ENCODE peak calls at places on chromosomes 6 and 20, in eight cellular contexts. Y is Caco-2, H is A549, P is neural crest cell, M is astrocyte of the spinal cord, S is foreskin fibroblast, G is RWPE1, V is astrocyte of the cerebellum. E is an unnamed sample.

GRCh38 chr20:59576216-59576953 is 28.0 kb upstream of the PHACTR3 start:
- DNase-seq in S (no peak), Y (no peak), M (no peak), H (no peak), V (no peak), P (no peak), G (no peak), E (no peak)

GRCh38 chr6:87900160-87900698 is 147.4 kb upstream of the SPACA1 start:
- DNase-seq in M (no peak), P (no peak), Y (no peak), S (no peak), H (no peak), G (no peak), V (no peak), E (no peak)

GRCh38 chr6:45483021-45483420 is 105.3 kb upstream of the SUPT3H start:
- DNase-seq in G (no peak), M (peak; percentile 91), S (peak; percentile 62), H (no peak), V (peak; percentile 57), Y (no peak), P (no peak), E (peak; percentile 92)

GRCh38 chr6:50217816-50218215 is 168.1 kb upstream of the DEFB112 start:
- DNase-seq in V (no peak), H (no peak), Y (no peak), P (no peak), G (no peak), M (no peak), S (no peak), E (no peak)

GRCh38 chr6:151641028-151641427 is 147.2 kb downstream of the CCDC170 start:
- DNase-seq in G (no peak), S (no peak), V (no peak), P (no peak), H (no peak), M (no peak), Y (no peak), E (no peak)

GRCh38 chr6:30399390-30400058 is 54.6 kb downstream of the RPP21 start:
- DNase-seq in M (no peak), Y (no peak), S (no peak), H (no peak), P (no peak), G (peak; percentile 29), V (no peak), E (no peak)

GRCh38 chr20:38050691-38051090 is 17.1 kb downstream of the RPRD1B start:
- DNase-seq in H (no peak), G (no peak), S (peak; percentile 51), V (no peak), M (no peak), P (no peak), Y (no peak), E (no peak)

GRCh38 chr6:35718911-35719381 is 17.9 kb upstream of the ARMC12 start:
- DNase-seq in H (no peak), S (no peak), Y (no peak), V (no peak), M (peak; percentile 10), G (no peak), P (no peak), E (no peak)

GRCh38 chr6:145213614-145214013 is 521.7 kb downstream of the EPM2A start:
- DNase-seq in G (no peak), V (no peak), P (no peak), M (no peak), H (no peak), S (peak; percentile 32), Y (no peak), E (no peak)

GRCh38 chr20:2729251-2729713 is 36.7 kb downstream of the EBF4 start:
- DNase-seq in M (no peak), S (peak; percentile 19), Y (no peak), G (no peak), P (no peak), H (no peak), V (no peak), E (no peak)

GRCh38 chr6:37088897-37089296 is 81.1 kb upstream of the PIM1 start:
- DNase-seq in M (no peak), G (no peak), P (no peak), H (no peak), V (no peak), S (peak; percentile 59), Y (no peak), E (no peak)

GRCh38 chr6:35568967-35569606 is 56.4 kb upstream of the TULP1 start:
- DNase-seq in G (no peak), Y (no peak), M (peak; percentile 24), V (no peak), P (peak; percentile 26), H (no peak), S (peak; percentile 64), E (no peak)

GRCh38 chr6:57434944-57435343 is 117.5 kb downstream of the PRIM2 start:
- DNase-seq in H (no peak), S (no peak), V (no peak), G (no peak), M (no peak), Y (no peak), P (no peak), E (no peak)

GRCh38 chr6:116433313-116433712 is 27.9 kb upstream of the CALHM6 start:
- DNase-seq in P (no peak), Y (no peak), V (no peak), H (no peak), S (no peak), M (no peak), G (no peak), E (no peak)

GRCh38 chr6:157985378-157986155 is 3.9 kb downstream of the SYNJ2 start:
- DNase-seq in S (peak; percentile 51), P (no peak), G (no peak), M (no peak), Y (peak; percentile 61), H (no peak), V (no peak), E (no peak)

GRCh38 chr6:106849676-106850332 is 124.7 kb downstream of the CD24 start:
- DNase-seq in Y (no peak), S (no peak), P (no peak), V (no peak), G (no peak), H (no peak), M (no peak), E (no peak)

GRCh38 chr6:132456700-132457143 is 55.4 kb upstream of the MOXD1 start:
- DNase-seq in P (no peak), Y (no peak), H (no peak), G (no peak), M (no peak), V (no peak), S (peak; percentile 68), E (no peak)
- TF ChIP-seq CTCF in P (no peak), Y (no peak), H (no peak), G (no peak), M (no peak), V (no peak), S (peak; percentile 11), E (no peak)

DNA sequence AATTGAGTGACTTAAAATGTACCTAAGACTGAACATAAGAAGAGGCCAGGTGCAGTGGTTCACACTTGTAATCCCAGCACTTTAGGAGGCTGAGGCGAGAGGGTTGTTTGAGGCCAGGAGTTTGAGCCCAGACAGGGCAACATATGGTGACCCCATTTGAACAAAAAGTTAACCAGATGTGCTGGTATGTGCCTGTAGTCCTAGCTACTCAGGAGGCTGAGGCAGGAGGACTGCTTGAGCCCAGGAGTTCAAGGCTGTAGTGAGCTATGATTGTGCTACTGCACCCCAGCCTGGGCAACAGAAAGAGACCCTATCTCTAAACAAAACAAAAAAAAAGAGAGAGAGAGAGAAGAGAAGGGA is 10.1 kb upstream of the PAQR8 start:
- DNase-seq in V (no peak), M (no peak), S (no peak), Y (no peak), G (no peak), H (no peak), P (no peak), E (no peak)
- TF ChIP-seq CTCF in V (no peak), M (no peak), S (no peak), Y (no peak), G (no peak), H (no peak), P (no peak), E (no peak)

DNA sequence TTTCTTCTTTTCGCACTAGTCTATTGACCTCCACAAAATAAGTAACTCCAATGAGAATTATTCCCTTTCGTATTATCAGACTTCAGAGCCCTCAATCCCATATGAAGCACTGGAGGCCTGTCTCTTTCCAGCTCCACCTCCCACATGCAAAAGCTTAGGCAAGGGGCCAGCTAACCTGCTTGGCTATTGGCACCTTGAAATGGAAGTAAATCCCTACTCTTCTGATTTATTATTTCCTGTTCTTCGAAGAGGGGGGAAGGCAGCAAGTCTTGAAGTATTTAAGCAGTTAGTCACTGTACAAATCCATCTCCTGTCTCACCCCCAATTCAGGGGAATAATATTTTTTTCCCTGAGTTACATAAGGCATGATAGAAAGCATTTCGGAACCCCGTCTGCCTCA is 577.8 kb downstream of the MAFB start:
- DNase-seq in H (no peak), P (no peak), V (no peak), G (no peak), M (no peak), S (no peak), Y (no peak), E (no peak)
- TF ChIP-seq CTCF in H (no peak), P (no peak), V (no peak), G (no peak), M (no peak), S (no peak), Y (no peak), E (no peak)

GRCh38 chr6:161830866-161831600 is 557.2 kb upstream of the AGPAT4 start:
- DNase-seq in P (no peak), H (no peak), S (no peak), G (no peak), Y (no peak), V (no peak), M (no peak), E (no peak)

GRCh38 chr6:161829186-161829794 is 555.4 kb upstream of the AGPAT4 start:
- DNase-seq in Y (no peak), V (peak; percentile 35), H (no peak), S (no peak), G (no peak), P (no peak), M (peak; percentile 30), E (no peak)

GRCh38 chr6:161833099-161833860 is 559.4 kb upstream of the AGPAT4 start:
- DNase-seq in H (no peak), S (no peak), P (no peak), V (no peak), M (no peak), Y (no peak), G (no peak), E (no peak)

GRCh38 chr6:161835426-161836029 is 561.7 kb upstream of the AGPAT4 start:
- DNase-seq in G (no peak), Y (no peak), V (no peak), P (no peak), S (peak; percentile 14), H (no peak), M (peak; percentile 16), E (no peak)

DNA sequence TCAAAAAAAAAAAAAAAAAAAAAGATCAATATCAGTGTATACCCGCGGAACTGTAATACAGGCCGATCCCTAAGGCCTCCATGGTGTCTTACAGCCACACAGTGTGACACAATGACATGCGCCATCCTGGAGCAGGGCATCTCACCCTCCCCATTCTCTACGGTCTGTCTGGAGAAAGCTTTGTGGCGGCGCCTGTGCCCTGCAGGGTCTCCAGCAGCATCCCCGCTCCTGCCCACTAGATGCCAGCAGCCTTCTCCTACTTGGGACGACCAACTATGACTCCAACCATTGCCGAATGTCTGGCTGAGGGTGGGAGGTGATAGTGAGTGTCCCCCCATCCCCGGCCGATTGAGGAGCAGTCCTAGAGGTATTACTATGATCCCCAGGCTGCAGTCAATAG is 558.8 kb upstream of the AGPAT4 start:
- DNase-seq in S (no peak), P (no peak), G (no peak), H (no peak), Y (no peak), M (no peak), V (no peak), E (no peak)
- TF ChIP-seq CTCF in S (no peak), P (no peak), G (no peak), H (no peak), Y (no peak), M (no peak), V (no peak), E (no peak)